ENCODE peak calls at places on chromosomes 7 and 10, in eight cellular contexts. P, Q, K, R, Z, J, G and M are unnamed samples. For H3K9me3, the result is how much of the 10 kb centered on the place peaks cover.

GRCh38 chr7:98314469-98314868 is 33.0 kb downstream of the BRI3 start:
- DNase-seq in P (no peak), Q (no peak), K (no peak), R (peak), Z (no peak), J (no peak), G (no peak), M (no peak)

GRCh38 chr7:17485905-17486304 is 187.5 kb downstream of the AHR start:
- DNase-seq in P (no peak), Q (no peak), K (no peak), R (peak), Z (no peak), J (no peak), G (no peak), M (no peak)

GRCh38 chr7:101558742-101559325 is 70.3 kb downstream of the MYL10 start:
- DNase-seq in P (no peak), Q (no peak), K (no peak), R (no peak), Z (peak), J (no peak), G (no peak), M (no peak)

GRCh38 chr7:93551063-93551895 is 23.2 kb downstream of the CALCR start:
- DNase-seq in P (peak), Q (no peak), K (no peak), R (peak), Z (no peak), J (no peak), G (no peak), M (peak)

GRCh38 chr7:143375298-143376034 is 5.7 kb upstream of the ZYX start:
- DNase-seq in P (no peak), Q (no peak), K (peak), R (no peak), Z (no peak), J (peak), G (no peak), M (peak)

GRCh38 chr7:29336851-29337627 is 142.5 kb downstream of the CHN2 start:
- DNase-seq in P (no peak), Q (no peak), K (no peak), R (no peak), Z (no peak), J (no peak), G (no peak), M (peak)

GRCh38 chr10:32957341-32958084 is 517 bp downstream of the ITGB1 start:
- DNase-seq in P (no peak), Q (no peak), K (no peak), R (no peak), Z (peak), J (peak), G (peak), M (peak)

GRCh38 chr10:132302911-132303310 is 4.8 kb downstream of the STK32C start:
- DNase-seq in P (no peak), Q (no peak), K (no peak), R (no peak), Z (peak), J (no peak), G (no peak), M (no peak)

GRCh38 chr7:147586526-147586925 is 1004.0 kb upstream of the C7orf33 start:
- DNase-seq in P (no peak), Q (no peak), K (no peak), R (no peak), Z (no peak), J (no peak), G (no peak), M (no peak)

GRCh38 chr10:83886871-83887270 is 252.4 kb upstream of the GHITM start:
- DNase-seq in P (no peak), Q (no peak), K (no peak), R (no peak), Z (no peak), J (no peak), G (no peak), M (no peak)

GRCh38 chr7:457814-458510 is 61.7 kb downstream of the PDGFA start:
- DNase-seq in P (no peak), Q (no peak), K (no peak), R (no peak), Z (peak), J (peak), G (no peak), M (no peak)

GRCh38 chr7:105678811-105679495 is 97.7 kb upstream of the EFCAB10 start:
- DNase-seq in P (no peak), Q (no peak), K (no peak), R (peak), Z (peak), J (peak), G (peak), M (peak)

DNA sequence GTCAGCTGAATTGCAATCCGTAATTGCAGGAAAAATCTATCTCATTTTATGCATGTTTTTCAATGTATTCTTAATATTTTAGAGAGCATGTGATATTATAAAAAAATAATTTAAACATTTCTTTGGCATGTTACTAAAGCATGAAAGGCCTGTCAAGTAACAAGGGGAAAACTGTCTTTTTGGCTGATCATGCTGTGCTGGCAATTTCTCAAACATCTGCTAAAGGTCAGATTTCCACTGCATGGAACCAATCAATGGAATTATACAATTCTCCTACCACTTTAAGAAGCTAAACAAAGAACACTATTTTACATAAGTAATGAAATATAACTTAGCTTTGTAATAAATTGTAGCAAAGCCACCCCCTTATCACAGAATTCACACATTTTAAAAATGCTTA is 49.4 kb downstream of the JMJD1C start:
- DNase-seq in P (no peak), Q (no peak), K (no peak), R (peak), Z (no peak), J (no peak), G (no peak), M (no peak)
- H3K9me3 ChIP-seq in P (under half), Q (under half), K (under half), R (under half), Z (under half), J (under half), G (under half), M (under half)

GRCh38 chr10:46216836-46217748 is 69.7 kb upstream of the ANTXRL start:
- DNase-seq in P (no peak), Q (no peak), K (no peak), R (no peak), Z (peak), J (no peak), G (no peak), M (no peak)
- H3K4me3 ChIP-seq in P (no peak), Q (no peak), K (no peak), R (no peak), Z (no peak), J (no peak), G (no peak), M (no peak)

DNA sequence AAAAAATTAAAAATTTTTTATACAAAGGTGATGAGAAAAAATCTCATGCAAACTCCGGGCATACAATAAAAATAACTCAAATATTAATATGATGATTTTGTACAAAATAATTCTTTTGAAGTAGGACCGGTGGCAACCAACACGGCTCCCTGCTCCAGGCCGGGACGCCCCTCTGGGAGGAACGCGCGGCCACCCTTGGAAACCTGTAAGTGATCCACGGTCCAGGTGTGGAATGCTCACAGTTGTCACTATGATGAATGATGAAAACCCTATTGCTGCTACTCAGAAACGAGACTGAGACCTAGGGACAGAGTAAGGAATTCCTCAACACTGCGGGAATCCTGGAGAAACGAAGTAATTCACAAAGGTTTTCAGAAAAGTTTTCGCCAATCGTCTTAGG is 219.1 kb downstream of the TCERG1L start:
- DNase-seq in P (no peak), Q (no peak), K (no peak), R (no peak), Z (peak), J (no peak), G (no peak), M (no peak)
- H3K9me3 ChIP-seq in P (under half), Q (under half), K (under half), R (under half), Z (under half), J (under half), G (under half), M (under half)

DNA sequence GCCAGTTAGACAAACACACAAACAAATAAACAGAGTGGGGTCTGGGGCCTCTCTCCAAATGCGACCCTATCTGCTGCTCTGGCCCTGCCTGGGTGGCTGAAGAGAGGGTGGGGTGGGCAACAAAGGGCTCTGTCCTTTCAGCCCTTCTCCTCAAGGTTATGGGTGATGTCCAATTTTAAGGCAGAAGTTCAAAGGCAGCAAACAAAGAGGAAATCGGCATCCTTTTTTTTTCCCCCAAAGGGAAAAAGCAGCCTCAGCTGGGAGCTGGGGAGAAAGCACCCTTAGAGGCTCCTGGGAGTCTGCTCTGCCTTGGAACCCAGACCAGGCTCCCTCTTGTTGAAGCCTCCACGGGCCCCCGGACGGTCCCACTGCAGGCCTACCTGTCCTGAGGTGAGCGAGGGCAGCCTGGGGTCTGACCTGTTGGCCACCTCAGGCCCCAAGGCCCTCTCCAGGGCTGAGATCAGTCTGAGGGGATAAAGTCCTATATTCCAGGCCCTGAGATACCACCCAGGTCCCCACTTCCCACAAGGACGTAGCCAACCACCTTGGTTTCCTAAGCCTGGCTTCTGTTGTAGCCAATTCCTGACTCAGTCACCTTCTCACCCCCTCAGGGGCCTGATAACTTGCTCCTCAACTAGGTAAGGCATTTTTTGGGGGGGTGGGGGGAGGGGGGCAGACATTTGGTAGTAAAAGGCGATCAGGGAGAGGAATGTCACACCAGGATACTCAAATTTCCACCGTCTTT is 4.4 kb downstream of the HOXA11 start:
- DNase-seq in P (no peak), Q (no peak), K (no peak), R (no peak), Z (peak), J (no peak), G (no peak), M (no peak)
- H3K4me3 ChIP-seq in P (peak), Q (no peak), K (no peak), R (no peak), Z (no peak), J (no peak), G (no peak), M (no peak)

DNA sequence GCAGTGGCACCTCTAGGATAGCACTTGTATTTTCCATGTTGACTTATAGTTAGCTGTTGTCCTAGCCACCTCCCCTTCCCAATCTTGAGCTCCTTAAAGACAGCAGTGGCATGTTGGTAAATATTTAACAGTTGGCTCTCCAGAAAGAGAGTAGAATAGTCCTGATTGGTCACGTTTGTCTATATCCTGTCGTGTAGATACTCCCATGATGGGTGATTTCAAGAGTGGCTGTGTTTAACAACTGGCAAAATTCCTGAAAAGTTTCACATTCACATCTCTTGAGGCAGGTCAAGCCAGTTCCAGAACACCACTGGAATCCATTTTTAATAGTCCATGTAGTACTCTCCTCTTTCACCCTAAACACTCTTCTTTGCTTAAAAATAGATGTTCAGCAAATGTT is 68.2 kb upstream of the FZD1 start:
- DNase-seq in P (no peak), Q (no peak), K (no peak), R (no peak), Z (no peak), J (no peak), G (no peak), M (no peak)
- H3K9me3 ChIP-seq in P (under half), Q (under half), K (under half), R (under half), Z (under half), J (under half), G (under half), M (under half)

GRCh38 chr10:75098902-75099673 is 12.4 kb upstream of the SAMD8 start:
- DNase-seq in P (no peak), Q (no peak), K (no peak), R (no peak), Z (no peak), J (no peak), G (no peak), M (no peak)

GRCh38 chr10:75097666-75098285 is 13.7 kb upstream of the SAMD8 start:
- DNase-seq in P (no peak), Q (no peak), K (no peak), R (peak), Z (no peak), J (no peak), G (no peak), M (no peak)

GRCh38 chr10:75094465-75094864 is 17.0 kb upstream of the SAMD8 start:
- DNase-seq in P (no peak), Q (no peak), K (no peak), R (no peak), Z (no peak), J (no peak), G (no peak), M (no peak)

GRCh38 chr10:75096749-75097148 is 14.7 kb upstream of the SAMD8 start:
- DNase-seq in P (no peak), Q (no peak), K (no peak), R (no peak), Z (no peak), J (no peak), G (no peak), M (no peak)

DNA sequence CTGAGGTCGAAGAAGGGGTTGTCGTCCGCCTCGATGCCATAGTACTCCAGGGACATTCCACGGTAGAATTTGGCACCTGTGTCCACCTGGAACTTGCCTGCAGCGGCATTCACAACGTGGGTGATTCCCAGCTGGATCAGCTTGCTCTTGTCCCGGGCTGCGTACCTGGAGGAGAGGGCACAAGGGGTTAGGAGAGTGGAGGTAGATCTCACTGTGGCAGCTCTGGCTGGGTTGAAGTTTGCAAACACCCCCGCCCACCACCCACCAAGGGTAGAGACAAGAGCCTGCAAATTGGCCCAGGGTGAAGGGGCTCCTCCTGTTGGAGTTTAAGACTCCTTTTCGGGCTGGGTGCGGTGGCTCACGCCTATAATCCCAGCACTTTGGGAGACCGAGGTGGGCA is 15.8 kb upstream of the SAMD8 start:
- DNase-seq in P (no peak), Q (no peak), K (no peak), R (no peak), Z (no peak), J (no peak), G (no peak), M (no peak)
- H3K4me3 ChIP-seq in P (no peak), Q (no peak), K (no peak), R (no peak), Z (no peak), J (no peak), G (no peak), M (no peak)

GRCh38 chr7:103990991-103991390 is 1.5 kb upstream of the RELN start:
- DNase-seq in P (no peak), Q (no peak), K (no peak), R (no peak), Z (no peak), J (no peak), G (no peak), M (no peak)
- H3K9me3 ChIP-seq in P (under half), Q (under half), K (under half), R (under half), Z (under half), J (under half), G (under half), M (under half)

GRCh38 chr10:21501109-21501508 is 24.4 kb downstream of the SKIDA1 start:
- DNase-seq in P (no peak), Q (no peak), K (no peak), R (no peak), Z (no peak), J (no peak), G (no peak), M (no peak)
- H3K4me3 ChIP-seq in P (no peak), Q (no peak), K (no peak), R (no peak), Z (no peak), J (no peak), G (no peak), M (no peak)